ENCODE peak calls at places on chromosomes 11 and 22, in seven cellular contexts. P is OCI-LY7, S is heart left ventricle, F is endothelial cell of umbilical vein, X is lower lobe of right lung, A is neural progenitor cell, T is AG04450. C is an unnamed sample. For H3K9me3, the result is how much of the 10 kb centered on the place peaks cover.

GRCh38 chr11:87176044-87176443 is 138.3 kb downstream of the TMEM135 start:
- DNase-seq in P (no peak), S (no peak), F (no peak), X (no peak), A (no peak), T (no peak), C (no peak)

GRCh38 chr11:80007616-80008015 is 566.8 kb upstream of the TENM4 start:
- DNase-seq in P (no peak), S (no peak), F (no peak), X (no peak), A (no peak), T (no peak), C (no peak)

GRCh38 chr11:131734871-131735270 is 364.5 kb downstream of the NTM start:
- DNase-seq in P (no peak), S (no peak), F (peak), X (no peak), A (no peak), T (no peak), C (no peak)

GRCh38 chr11:10751581-10751940 is 515 bp downstream of the CTR9 start:
- DNase-seq in P (no peak), S (no peak), F (no peak), X (no peak), A (no peak), T (no peak), C (no peak)

GRCh38 chr11:69302447-69302846 is 8.5 kb downstream of the MYEOV start:
- DNase-seq in P (no peak), S (no peak), F (no peak), X (no peak), A (no peak), T (no peak), C (no peak)

GRCh38 chr11:33898957-33899356 is 7.1 kb upstream of the LMO2 start:
- DNase-seq in P (no peak), S (no peak), F (no peak), X (no peak), A (no peak), T (no peak), C (no peak)

GRCh38 chr11:75562048-75562835 is at the start of gene SERPINH1:
- DNase-seq in P (no peak), S (peak), F (peak), X (peak), A (peak), T (no peak), C (peak)

GRCh38 chr22:38029901-38030300 is 27.3 kb upstream of the PICK1 start:
- DNase-seq in P (no peak), S (no peak), F (no peak), X (no peak), A (no peak), T (no peak), C (no peak)

GRCh38 chr11:85947431-85948272 is 92.5 kb downstream of the CCDC83 start:
- DNase-seq in P (no peak), S (no peak), F (peak), X (no peak), A (no peak), T (peak), C (no peak)

GRCh38 chr11:61534025-61534900 is 25.7 kb downstream of the LRRC10B start:
- DNase-seq in P (no peak), S (no peak), F (no peak), X (no peak), A (no peak), T (no peak), C (no peak)

GRCh38 chr11:13216019-13217006 is 61.3 kb upstream of the BMAL1 start:
- DNase-seq in P (no peak), S (no peak), F (peak), X (no peak), A (peak), T (peak), C (no peak)

GRCh38 chr22:17981497-17981896 is 42.9 kb downstream of the MICAL3 start:
- DNase-seq in P (peak), S (no peak), F (no peak), X (no peak), A (no peak), T (no peak), C (no peak)

GRCh38 chr22:49760280-49760629 is 67.4 kb downstream of the BRD1 start:
- DNase-seq in P (no peak), S (no peak), F (no peak), X (no peak), A (no peak), T (no peak), C (no peak)

GRCh38 chr11:99979052-99979451 is 708.0 kb upstream of the ARHGAP42 start:
- DNase-seq in P (no peak), S (no peak), F (no peak), X (no peak), A (no peak), T (no peak), C (no peak)

GRCh38 chr22:19568337-19569311 is 44.4 kb upstream of the CLDN5 start:
- DNase-seq in P (no peak), S (peak), F (peak), X (no peak), A (no peak), T (peak), C (no peak)

GRCh38 chr22:27125539-27125938 is 468.2 kb downstream of the MIAT start:
- DNase-seq in P (no peak), S (no peak), F (no peak), X (no peak), A (no peak), T (no peak), C (no peak)

GRCh38 chr11:1931791-1932480 is 12.4 kb downstream of the TNNT3 start:
- DNase-seq in P (no peak), S (peak), F (no peak), X (no peak), A (no peak), T (no peak), C (no peak)

GRCh38 chr22:49933236-49933921 is 14.9 kb downstream of the CRELD2 start:
- DNase-seq in P (no peak), S (peak), F (no peak), X (no peak), A (no peak), T (no peak), C (no peak)

GRCh38 chr22:34508797-34509196 is 557.2 kb upstream of the ISX start:
- DNase-seq in P (no peak), S (no peak), F (no peak), X (no peak), A (no peak), T (no peak), C (no peak)

GRCh38 chr11:116874251-116874650 is 36.8 kb upstream of the APOA1 start:
- DNase-seq in P (no peak), S (no peak), F (no peak), X (no peak), A (no peak), T (no peak), C (no peak)

GRCh38 chr11:75523811-75524401 is 1.8 kb downstream of the GDPD5 start:
- DNase-seq in P (no peak), S (no peak), F (no peak), X (no peak), A (no peak), T (no peak), C (no peak)

GRCh38 chr11:96635655-96636054 is 245.8 kb downstream of the JRKL start:
- DNase-seq in P (no peak), S (no peak), F (no peak), X (no peak), A (no peak), T (no peak), C (no peak)

GRCh38 chr22:46091277-46091977 is 58.9 kb upstream of the PPARA start:
- DNase-seq in P (no peak), S (peak), F (no peak), X (peak), A (no peak), T (no peak), C (no peak)

GRCh38 chr11:120634706-120635105 is 123.2 kb downstream of the GRIK4 start:
- DNase-seq in P (no peak), S (no peak), F (no peak), X (no peak), A (no peak), T (no peak), C (no peak)

GRCh38 chr11:79400717-79401330 is 40.0 kb downstream of the TENM4 start:
- DNase-seq in P (peak), S (peak), F (no peak), X (peak), A (peak), T (no peak), C (peak)

GRCh38 chr11:96204721-96205459 is 138.1 kb downstream of the MAML2 start:
- DNase-seq in P (no peak), S (no peak), F (no peak), X (no peak), A (no peak), T (no peak), C (no peak)

GRCh38 chr11:61514050-61514917 is 5.7 kb downstream of the LRRC10B start:
- DNase-seq in P (no peak), S (no peak), F (no peak), X (no peak), A (peak), T (no peak), C (no peak)

GRCh38 chr11:127875076-127875475 is 712.3 kb downstream of the ETS1 start:
- DNase-seq in P (no peak), S (no peak), F (no peak), X (no peak), A (no peak), T (no peak), C (no peak)

GRCh38 chr11:115920841-115921480 is 416.7 kb upstream of the CADM1 start:
- DNase-seq in P (no peak), S (no peak), F (no peak), X (no peak), A (peak), T (no peak), C (no peak)

GRCh38 chr11:123057604-123058305 is 4.2 kb downstream of the HSPA8 start:
- DNase-seq in P (no peak), S (no peak), F (no peak), X (no peak), A (no peak), T (no peak), C (no peak)

GRCh38 chr11:128709402-128709801 is 15.5 kb downstream of the FLI1 start:
- DNase-seq in P (no peak), S (no peak), F (peak), X (no peak), A (no peak), T (peak), C (no peak)

GRCh38 chr11:10158461-10158860 is 135.6 kb downstream of the SBF2 start:
- DNase-seq in P (no peak), S (no peak), F (no peak), X (no peak), A (no peak), T (no peak), C (no peak)

GRCh38 chr22:28885939-28886338 is 2.6 kb downstream of the ZNRF3 start:
- DNase-seq in P (no peak), S (no peak), F (no peak), X (no peak), A (no peak), T (no peak), C (no peak)

GRCh38 chr11:129800655-129801054 is 15.0 kb upstream of the TMEM45B start:
- DNase-seq in P (no peak), S (no peak), F (no peak), X (no peak), A (no peak), T (no peak), C (no peak)

GRCh38 chr11:13883042-13883441 is 79.5 kb upstream of the SPON1 start:
- DNase-seq in P (peak), S (no peak), F (no peak), X (peak), A (no peak), T (no peak), C (no peak)

GRCh38 chr11:134459246-134460043 is 47.4 kb upstream of the B3GAT1 start:
- DNase-seq in P (no peak), S (no peak), F (no peak), X (no peak), A (no peak), T (no peak), C (no peak)

GRCh38 chr11:68643576-68643975 is 40.8 kb upstream of the GAL start:
- DNase-seq in P (no peak), S (no peak), F (no peak), X (no peak), A (no peak), T (no peak), C (no peak)

GRCh38 chr22:29435236-29435635 is 3.1 kb upstream of the RFPL1 start:
- DNase-seq in P (no peak), S (no peak), F (no peak), X (no peak), A (no peak), T (no peak), C (no peak)

GRCh38 chr11:113884361-113884836 is 9.0 kb upstream of the USP28 start:
- DNase-seq in P (no peak), S (no peak), F (no peak), X (no peak), A (peak), T (no peak), C (no peak)

GRCh38 chr11:113880966-113881365 is 5.6 kb upstream of the USP28 start:
- DNase-seq in P (no peak), S (no peak), F (no peak), X (no peak), A (no peak), T (no peak), C (no peak)

GRCh38 chr11:113888848-113889247 is 13.5 kb upstream of the USP28 start:
- DNase-seq in P (no peak), S (no peak), F (no peak), X (no peak), A (no peak), T (no peak), C (no peak)

GRCh38 chr11:113881856-113882255 is 6.5 kb upstream of the USP28 start:
- DNase-seq in P (no peak), S (no peak), F (no peak), X (no peak), A (no peak), T (no peak), C (no peak)

GRCh38 chr11:113885897-113886296 is 10.5 kb upstream of the USP28 start:
- DNase-seq in P (no peak), S (no peak), F (no peak), X (no peak), A (no peak), T (no peak), C (no peak)
- H3K9me3 ChIP-seq in P (under half), S (under half), F (under half), X (under half), A (under half), T (under half), C (under half)

DNA sequence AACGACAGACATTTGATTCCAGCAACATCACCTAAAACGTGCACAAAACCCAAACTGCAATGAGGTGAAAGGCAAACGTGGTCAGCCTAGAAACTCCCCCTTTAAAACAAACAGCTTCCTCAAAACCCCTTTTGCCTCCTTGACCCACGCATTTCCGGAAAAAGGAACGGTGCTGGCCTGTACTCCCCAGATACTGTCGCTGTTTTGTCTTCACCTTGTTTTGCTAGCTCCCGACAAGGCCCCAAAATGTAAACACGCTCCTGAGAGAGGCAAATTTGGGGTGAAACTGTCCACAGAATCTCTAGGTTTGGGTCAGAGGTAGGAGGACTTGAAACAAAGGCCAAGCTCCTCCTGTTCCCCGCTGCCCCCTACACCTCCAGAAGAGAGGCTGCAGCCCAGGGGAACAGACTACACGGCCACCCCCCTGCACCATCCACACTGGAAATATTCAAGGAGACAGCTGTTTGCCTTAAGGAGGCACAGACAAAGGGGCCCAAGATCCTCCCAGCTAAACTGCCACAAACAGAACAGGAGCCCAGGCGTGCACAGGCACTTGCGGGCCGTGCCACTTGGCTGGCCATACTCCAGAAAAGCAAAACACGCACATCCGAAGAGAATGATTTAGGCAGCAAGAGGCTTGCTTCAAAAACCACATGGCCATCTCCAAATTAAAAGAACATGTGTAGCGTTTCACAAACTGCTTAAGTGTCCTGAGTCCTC is 160.6 kb upstream of the GRK3 start:
- DNase-seq in P (no peak), S (no peak), F (no peak), X (no peak), A (peak), T (no peak), C (peak)
- TF ChIP-seq CTCF in P (no peak), S (no peak), F (no peak), X (no peak), A (no peak), T (no peak), C (no peak)

GRCh38 chr11:55054723-55055122 is 207.2 kb upstream of the TRIM48 start:
- DNase-seq in P (no peak), S (no peak), F (no peak), X (no peak), A (no peak), T (no peak), C (no peak)
- H3K9me3 ChIP-seq in P (under half), S (half or more), F (under half), X (half or more), A (half or more), T (under half), C (under half)

DNA sequence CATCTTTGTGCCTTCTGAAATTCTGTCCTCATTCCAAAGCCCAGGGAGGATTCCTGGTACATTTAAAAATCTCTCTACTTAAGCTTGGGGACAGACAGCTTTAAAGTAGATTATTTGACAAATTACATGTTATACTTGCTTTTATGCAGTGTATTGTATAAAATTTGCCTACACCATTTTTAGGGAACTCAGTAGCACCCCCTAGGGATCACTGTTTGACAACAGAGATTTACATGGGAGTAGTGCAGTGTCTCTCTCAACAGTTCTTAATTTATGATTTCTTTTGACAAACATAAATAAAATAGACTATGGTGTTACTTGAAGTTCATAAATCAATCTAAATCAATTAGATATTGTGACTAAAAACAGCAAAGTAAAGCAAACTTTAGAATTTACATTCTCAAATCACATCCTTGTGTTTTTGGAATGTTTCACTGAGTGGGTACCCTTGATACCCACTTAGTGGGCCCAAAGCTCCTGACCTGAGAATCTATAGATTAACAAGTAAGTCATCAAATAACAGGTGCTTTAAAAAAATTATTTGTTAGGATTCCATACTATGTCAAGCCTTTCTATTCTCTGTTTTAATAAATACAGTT is 428.8 kb downstream of the DYNC2H1 start:
- DNase-seq in P (no peak), S (no peak), F (peak), X (no peak), A (peak), T (no peak), C (peak)
- TF ChIP-seq CTCF in P (peak), S (peak), F (peak), X (peak), A (peak), T (peak), C (peak)

DNA sequence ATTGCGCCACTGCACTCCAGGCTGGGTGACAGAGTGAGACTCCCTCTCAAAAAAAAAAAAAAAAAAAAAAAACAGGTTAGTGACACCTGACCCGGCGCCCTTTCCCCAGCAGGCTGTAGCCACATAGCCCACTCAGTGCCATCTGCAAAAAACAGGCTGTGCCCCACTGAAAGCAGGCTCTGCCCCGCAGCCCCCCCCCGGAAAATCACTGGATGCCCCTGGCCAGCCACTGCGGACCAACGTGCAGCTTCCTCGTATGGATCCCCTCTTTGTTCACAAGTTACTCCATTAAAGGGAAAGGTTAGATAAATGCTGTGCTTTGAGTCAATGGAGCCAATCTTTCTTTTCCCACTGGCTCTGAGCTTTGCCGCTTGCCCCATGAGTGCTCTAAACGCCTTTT is 660.3 kb downstream of the TBC1D22A start:
- DNase-seq in P (no peak), S (no peak), F (no peak), X (no peak), A (no peak), T (no peak), C (no peak)
- H3K9me3 ChIP-seq in P (under half), S (under half), F (under half), X (under half), A (under half), T (under half), C (under half)

GRCh38 chr11:124219126-124219525 is 21.8 kb upstream of the OR8G1 start:
- DNase-seq in P (no peak), S (no peak), F (no peak), X (no peak), A (no peak), T (no peak), C (no peak)
- TF ChIP-seq CTCF in P (no peak), S (no peak), F (no peak), X (no peak), A (no peak), T (no peak), C (no peak)

GRCh38 chr11:66146940-66147339 is 76.9 kb downstream of the PACS1 start:
- DNase-seq in P (no peak), S (no peak), F (no peak), X (no peak), A (no peak), T (no peak), C (no peak)
- H3K9me3 ChIP-seq in P (under half), S (under half), F (under half), X (under half), A (under half), T (under half), C (under half)

C was measured in BE2C.